ENCODE peak calls at places on chromosomes 6 and 20, in nine cellular contexts. One of them, this sample, is unnamed.

GRCh38 chr6:43268348-43268685 is 25.0 kb downstream of the TTBK1 start:
- DNase-seq in endothelial cell of umbilical vein: no peak
- DNase-seq in HCT116: no peak
- DNase-seq in tibial artery: no peak
- DNase-seq in adrenal gland: no peak
- DNase-seq in cardiac fibroblast: no peak
- DNase-seq in fibroblast of mammary gland: no peak
- DNase-seq in mucosa of descending colon: no peak
- DNase-seq in fibroblast of the aortic adventitia: no peak
- DNase-seq in this sample: no peak

GRCh38 chr6:73394577-73395354 is at the start of gene DDX43:
- DNase-seq in endothelial cell of umbilical vein: peak; percentile 72
- DNase-seq in HCT116: no peak
- DNase-seq in tibial artery: peak; percentile 78
- DNase-seq in adrenal gland: peak; percentile 70
- DNase-seq in cardiac fibroblast: peak; percentile 71
- DNase-seq in fibroblast of mammary gland: peak; percentile 68
- DNase-seq in mucosa of descending colon: peak; percentile 64
- DNase-seq in fibroblast of the aortic adventitia: peak; percentile 8
- DNase-seq in this sample: peak; percentile 97

GRCh38 chr20:2742934-2743559 is 50.5 kb downstream of the EBF4 start:
- DNase-seq in endothelial cell of umbilical vein: peak; percentile 54
- DNase-seq in HCT116: peak; percentile 54
- DNase-seq in tibial artery: no peak
- DNase-seq in adrenal gland: peak; percentile 46
- DNase-seq in cardiac fibroblast: peak; percentile 64
- DNase-seq in fibroblast of mammary gland: peak; percentile 61
- DNase-seq in mucosa of descending colon: no peak
- DNase-seq in fibroblast of the aortic adventitia: peak; percentile 47
- DNase-seq in this sample: peak; percentile 59

GRCh38 chr6:129635396-129636164 is 74.4 kb downstream of the ARHGAP18 start:
- DNase-seq in endothelial cell of umbilical vein: peak; percentile 84
- DNase-seq in HCT116: no peak
- DNase-seq in tibial artery: no peak
- DNase-seq in adrenal gland: no peak
- DNase-seq in cardiac fibroblast: peak; percentile 58
- DNase-seq in fibroblast of mammary gland: peak; percentile 80
- DNase-seq in mucosa of descending colon: no peak
- DNase-seq in fibroblast of the aortic adventitia: peak; percentile 79
- DNase-seq in this sample: peak; percentile 78

GRCh38 chr6:161261325-161261724 is 12.5 kb downstream of the AGPAT4 start:
- DNase-seq in endothelial cell of umbilical vein: no peak
- DNase-seq in HCT116: no peak
- DNase-seq in tibial artery: no peak
- DNase-seq in adrenal gland: no peak
- DNase-seq in cardiac fibroblast: no peak
- DNase-seq in fibroblast of mammary gland: peak; percentile 74
- DNase-seq in mucosa of descending colon: no peak
- DNase-seq in fibroblast of the aortic adventitia: no peak
- DNase-seq in this sample: no peak

GRCh38 chr6:132300323-132300949 is 100.8 kb downstream of the MOXD1 start:
- DNase-seq in endothelial cell of umbilical vein: peak; percentile 53
- DNase-seq in HCT116: peak; percentile 40
- DNase-seq in tibial artery: no peak
- DNase-seq in adrenal gland: peak; percentile 51
- DNase-seq in cardiac fibroblast: peak; percentile 83
- DNase-seq in fibroblast of mammary gland: peak; percentile 73
- DNase-seq in mucosa of descending colon: no peak
- DNase-seq in fibroblast of the aortic adventitia: peak; percentile 80
- DNase-seq in this sample: peak; percentile 62

GRCh38 chr6:411402-412145 is 20.0 kb downstream of the IRF4 start:
- DNase-seq in endothelial cell of umbilical vein: no peak
- DNase-seq in HCT116: no peak
- DNase-seq in tibial artery: no peak
- DNase-seq in adrenal gland: no peak
- DNase-seq in cardiac fibroblast: no peak
- DNase-seq in fibroblast of mammary gland: no peak
- DNase-seq in mucosa of descending colon: no peak
- DNase-seq in fibroblast of the aortic adventitia: no peak
- DNase-seq in this sample: peak; percentile 17

GRCh38 chr6:33781105-33781975 is 7.6 kb downstream of the LEMD2 start:
- DNase-seq in endothelial cell of umbilical vein: peak; percentile 92
- DNase-seq in HCT116: peak; percentile 48
- DNase-seq in tibial artery: no peak
- DNase-seq in adrenal gland: peak; percentile 67
- DNase-seq in cardiac fibroblast: peak; percentile 83
- DNase-seq in fibroblast of mammary gland: no peak
- DNase-seq in mucosa of descending colon: no peak
- DNase-seq in fibroblast of the aortic adventitia: peak; percentile 70
- DNase-seq in this sample: no peak

GRCh38 chr20:53828673-53829085 is 235.0 kb upstream of the ZNF217 start:
- DNase-seq in endothelial cell of umbilical vein: peak; percentile 96
- DNase-seq in HCT116: peak; percentile 29
- DNase-seq in tibial artery: no peak
- DNase-seq in adrenal gland: no peak
- DNase-seq in cardiac fibroblast: peak; percentile 96
- DNase-seq in fibroblast of mammary gland: peak; percentile 96
- DNase-seq in mucosa of descending colon: no peak
- DNase-seq in fibroblast of the aortic adventitia: peak; percentile 92
- DNase-seq in this sample: peak; percentile 93

GRCh38 chr6:154891901-154892300 is 103.2 kb upstream of the TIAM2 start:
- DNase-seq in endothelial cell of umbilical vein: no peak
- DNase-seq in HCT116: no peak
- DNase-seq in tibial artery: no peak
- DNase-seq in adrenal gland: no peak
- DNase-seq in cardiac fibroblast: no peak
- DNase-seq in fibroblast of mammary gland: no peak
- DNase-seq in mucosa of descending colon: no peak
- DNase-seq in fibroblast of the aortic adventitia: no peak
- DNase-seq in this sample: no peak

GRCh38 chr6:43509142-43509983 is 783 bp downstream of the LRRC73 start:
- DNase-seq in endothelial cell of umbilical vein: no peak
- DNase-seq in HCT116: no peak
- DNase-seq in tibial artery: no peak
- DNase-seq in adrenal gland: no peak
- DNase-seq in cardiac fibroblast: no peak
- DNase-seq in fibroblast of mammary gland: no peak
- DNase-seq in mucosa of descending colon: no peak
- DNase-seq in fibroblast of the aortic adventitia: no peak
- DNase-seq in this sample: no peak

GRCh38 chr20:62927128-62927705 is 912 bp upstream of the DIDO1 start:
- DNase-seq in endothelial cell of umbilical vein: no peak
- DNase-seq in HCT116: no peak
- DNase-seq in tibial artery: peak; percentile 59
- DNase-seq in adrenal gland: no peak
- DNase-seq in cardiac fibroblast: no peak
- DNase-seq in fibroblast of mammary gland: no peak
- DNase-seq in mucosa of descending colon: no peak
- DNase-seq in fibroblast of the aortic adventitia: no peak
- DNase-seq in this sample: no peak

GRCh38 chr6:7589221-7589620 is 777 bp upstream of the SNRNP48 start:
- DNase-seq in endothelial cell of umbilical vein: no peak
- DNase-seq in HCT116: no peak
- DNase-seq in tibial artery: no peak
- DNase-seq in adrenal gland: no peak
- DNase-seq in cardiac fibroblast: peak; percentile 9
- DNase-seq in fibroblast of mammary gland: peak; percentile 12
- DNase-seq in mucosa of descending colon: no peak
- DNase-seq in fibroblast of the aortic adventitia: no peak
- DNase-seq in this sample: no peak

GRCh38 chr20:17438436-17439039 is 92.6 kb downstream of the BFSP1 start:
- DNase-seq in endothelial cell of umbilical vein: no peak
- DNase-seq in HCT116: no peak
- DNase-seq in tibial artery: no peak
- DNase-seq in adrenal gland: no peak
- DNase-seq in cardiac fibroblast: no peak
- DNase-seq in fibroblast of mammary gland: no peak
- DNase-seq in mucosa of descending colon: no peak
- DNase-seq in fibroblast of the aortic adventitia: no peak
- DNase-seq in this sample: no peak

GRCh38 chr6:593139-593906 is 63.6 kb downstream of the HUS1B start:
- DNase-seq in endothelial cell of umbilical vein: peak; percentile 67
- DNase-seq in HCT116: peak; percentile 44
- DNase-seq in tibial artery: no peak
- DNase-seq in adrenal gland: peak; percentile 43
- DNase-seq in cardiac fibroblast: peak; percentile 75
- DNase-seq in fibroblast of mammary gland: peak; percentile 61
- DNase-seq in mucosa of descending colon: no peak
- DNase-seq in fibroblast of the aortic adventitia: peak; percentile 80
- DNase-seq in this sample: peak; percentile 72

GRCh38 chr20:46635514-46636091 is 15.7 kb downstream of the SLC13A3 start:
- DNase-seq in endothelial cell of umbilical vein: no peak
- DNase-seq in HCT116: no peak
- DNase-seq in tibial artery: no peak
- DNase-seq in adrenal gland: no peak
- DNase-seq in cardiac fibroblast: no peak
- DNase-seq in fibroblast of mammary gland: peak; percentile 6
- DNase-seq in mucosa of descending colon: no peak
- DNase-seq in fibroblast of the aortic adventitia: no peak
- DNase-seq in this sample: no peak

GRCh38 chr6:135073757-135074393 is 19.3 kb upstream of the HBS1L start:
- DNase-seq in endothelial cell of umbilical vein: peak; percentile 11
- DNase-seq in HCT116: no peak
- DNase-seq in tibial artery: no peak
- DNase-seq in adrenal gland: no peak
- DNase-seq in cardiac fibroblast: no peak
- DNase-seq in fibroblast of mammary gland: no peak
- DNase-seq in mucosa of descending colon: no peak
- DNase-seq in fibroblast of the aortic adventitia: no peak
- DNase-seq in this sample: no peak

GRCh38 chr6:137496909-137497721 is 2.9 kb upstream of the OLIG3 start:
- DNase-seq in endothelial cell of umbilical vein: no peak
- DNase-seq in HCT116: no peak
- DNase-seq in tibial artery: no peak
- DNase-seq in adrenal gland: no peak
- DNase-seq in cardiac fibroblast: no peak
- DNase-seq in fibroblast of mammary gland: no peak
- DNase-seq in mucosa of descending colon: no peak
- DNase-seq in fibroblast of the aortic adventitia: no peak
- DNase-seq in this sample: no peak

GRCh38 chr6:14121936-14122344 is 4.4 kb downstream of the CD83 start:
- DNase-seq in endothelial cell of umbilical vein: no peak
- DNase-seq in HCT116: no peak
- DNase-seq in tibial artery: peak; percentile 65
- DNase-seq in adrenal gland: peak; percentile 22
- DNase-seq in cardiac fibroblast: no peak
- DNase-seq in fibroblast of mammary gland: no peak
- DNase-seq in mucosa of descending colon: no peak
- DNase-seq in fibroblast of the aortic adventitia: no peak
- DNase-seq in this sample: no peak

GRCh38 chr6:14118444-14118843 is 872 bp downstream of the CD83 start:
- DNase-seq in endothelial cell of umbilical vein: no peak
- DNase-seq in HCT116: no peak
- DNase-seq in tibial artery: no peak
- DNase-seq in adrenal gland: no peak
- DNase-seq in cardiac fibroblast: no peak
- DNase-seq in fibroblast of mammary gland: no peak
- DNase-seq in mucosa of descending colon: no peak
- DNase-seq in fibroblast of the aortic adventitia: no peak
- DNase-seq in this sample: no peak

GRCh38 chr6:14118091-14118439 is 493 bp downstream of the CD83 start:
- DNase-seq in endothelial cell of umbilical vein: no peak
- DNase-seq in HCT116: no peak
- DNase-seq in tibial artery: no peak
- DNase-seq in adrenal gland: no peak
- DNase-seq in cardiac fibroblast: no peak
- DNase-seq in fibroblast of mammary gland: no peak
- DNase-seq in mucosa of descending colon: no peak
- DNase-seq in fibroblast of the aortic adventitia: no peak
- DNase-seq in this sample: no peak

GRCh38 chr6:14119764-14120163 is 2.2 kb downstream of the CD83 start:
- DNase-seq in endothelial cell of umbilical vein: no peak
- DNase-seq in HCT116: no peak
- DNase-seq in tibial artery: no peak
- DNase-seq in adrenal gland: peak; percentile 47
- DNase-seq in cardiac fibroblast: no peak
- DNase-seq in fibroblast of mammary gland: peak; percentile 36
- DNase-seq in mucosa of descending colon: no peak
- DNase-seq in fibroblast of the aortic adventitia: no peak
- DNase-seq in this sample: peak; percentile 59

GRCh38 chr6:14120556-14120955 is 3.0 kb downstream of the CD83 start:
- DNase-seq in endothelial cell of umbilical vein: no peak
- DNase-seq in HCT116: no peak
- DNase-seq in tibial artery: no peak
- DNase-seq in adrenal gland: no peak
- DNase-seq in cardiac fibroblast: no peak
- DNase-seq in fibroblast of mammary gland: peak; percentile 8
- DNase-seq in mucosa of descending colon: no peak
- DNase-seq in fibroblast of the aortic adventitia: no peak
- DNase-seq in this sample: no peak
- H3K4me3 ChIP-seq in endothelial cell of umbilical vein: no peak overlapping the region
- H3K4me3 ChIP-seq in HCT116: no peak overlapping the region
- H3K4me3 ChIP-seq in tibial artery: no peak overlapping the region
- H3K4me3 ChIP-seq in adrenal gland: no peak overlapping the region
- H3K4me3 ChIP-seq in cardiac fibroblast: no peak overlapping the region
- H3K4me3 ChIP-seq in fibroblast of mammary gland: no peak overlapping the region
- H3K4me3 ChIP-seq in mucosa of descending colon: no peak overlapping the region
- H3K4me3 ChIP-seq in fibroblast of the aortic adventitia: no peak overlapping the region
- H3K4me3 ChIP-seq in this sample: no peak overlapping the region

DNA sequence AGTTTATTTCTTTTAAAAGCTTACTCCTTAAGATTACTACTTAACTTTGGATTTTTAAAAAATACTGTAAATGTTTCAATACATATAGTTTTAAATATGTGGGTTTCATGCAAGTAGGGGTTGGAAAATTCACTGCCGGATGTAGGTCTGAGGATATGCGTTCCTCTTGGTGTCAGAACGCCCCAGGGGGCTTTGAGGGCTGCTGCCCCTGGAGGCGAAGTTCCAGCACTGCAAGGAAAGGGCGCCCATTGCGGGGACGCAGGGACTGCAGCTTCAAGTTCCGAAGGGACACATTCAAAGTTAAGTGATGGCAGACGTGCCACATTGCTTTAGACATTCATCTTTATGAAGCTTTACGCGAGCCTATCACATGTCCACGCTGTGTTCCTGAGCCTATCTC is 152.9 kb downstream of the SOD2 start:
- DNase-seq in endothelial cell of umbilical vein: no peak
- DNase-seq in HCT116: peak; percentile 43
- DNase-seq in tibial artery: no peak
- DNase-seq in adrenal gland: no peak
- DNase-seq in cardiac fibroblast: no peak
- DNase-seq in fibroblast of mammary gland: no peak
- DNase-seq in mucosa of descending colon: no peak
- DNase-seq in fibroblast of the aortic adventitia: no peak
- DNase-seq in this sample: no peak
- TF ChIP-seq CTCF in endothelial cell of umbilical vein: no peak
- TF ChIP-seq CTCF in HCT116: peak; percentile 77
- TF ChIP-seq CTCF in tibial artery: no peak
- TF ChIP-seq CTCF in adrenal gland: no peak
- TF ChIP-seq CTCF in cardiac fibroblast: peak; percentile 14
- TF ChIP-seq CTCF in fibroblast of mammary gland: no peak
- TF ChIP-seq CTCF in mucosa of descending colon: no peak
- TF ChIP-seq CTCF in fibroblast of the aortic adventitia: no peak
- TF ChIP-seq CTCF in this sample: peak; percentile 38

GRCh38 chr6:79079425-79080130 is 1.5 kb upstream of the PHIP start:
- DNase-seq in endothelial cell of umbilical vein: peak; percentile 49
- DNase-seq in HCT116: no peak
- DNase-seq in tibial artery: no peak
- DNase-seq in adrenal gland: no peak
- DNase-seq in cardiac fibroblast: peak; percentile 38
- DNase-seq in fibroblast of mammary gland: peak; percentile 20
- DNase-seq in mucosa of descending colon: no peak
- DNase-seq in fibroblast of the aortic adventitia: peak; percentile 49
- DNase-seq in this sample: peak; percentile 10
- H3K4me3 ChIP-seq in endothelial cell of umbilical vein: peak overlapping the region; percentile 85
- H3K4me3 ChIP-seq in HCT116: peak overlapping the region; percentile 72
- H3K4me3 ChIP-seq in tibial artery: peak overlapping the region; percentile 98
- H3K4me3 ChIP-seq in adrenal gland: peak overlapping the region; percentile 61
- H3K4me3 ChIP-seq in cardiac fibroblast: peak overlapping the region; percentile 77
- H3K4me3 ChIP-seq in fibroblast of mammary gland: peak overlapping the region; percentile 81
- H3K4me3 ChIP-seq in mucosa of descending colon: no peak overlapping the region
- H3K4me3 ChIP-seq in fibroblast of the aortic adventitia: peak overlapping the region; percentile 84
- H3K4me3 ChIP-seq in this sample: peak overlapping the region; percentile 87

GRCh38 chr20:33181482-33182093 is 13.6 kb downstream of the BPIFA2 start:
- DNase-seq in endothelial cell of umbilical vein: no peak
- DNase-seq in HCT116: no peak
- DNase-seq in tibial artery: no peak
- DNase-seq in adrenal gland: no peak
- DNase-seq in cardiac fibroblast: no peak
- DNase-seq in fibroblast of mammary gland: no peak
- DNase-seq in mucosa of descending colon: no peak
- DNase-seq in fibroblast of the aortic adventitia: no peak
- DNase-seq in this sample: no peak
- TF ChIP-seq CTCF in endothelial cell of umbilical vein: no peak
- TF ChIP-seq CTCF in HCT116: peak; percentile 20
- TF ChIP-seq CTCF in tibial artery: no peak
- TF ChIP-seq CTCF in adrenal gland: no peak
- TF ChIP-seq CTCF in cardiac fibroblast: no peak
- TF ChIP-seq CTCF in fibroblast of mammary gland: no peak
- TF ChIP-seq CTCF in mucosa of descending colon: no peak
- TF ChIP-seq CTCF in fibroblast of the aortic adventitia: no peak
- TF ChIP-seq CTCF in this sample: no peak

This sample was measured in fibroblast of villous mesenchyme.